ENCODE peak calls at places on chromosomes 7 and 10, in six cellular contexts. S is right lobe of liver; Y is activated naive CD8-positive, alpha-beta T cell treated with anti-CD3 and anti-CD28 coated beads, Interleukin-2, amount 50 U/mL, for 24 hours; E is T-helper 9 cell; V is brain pericyte; P is OCI-LY7. C is an unnamed sample.

GRCh38 chr7:157211710-157212109 is 73.0 kb downstream of the UBE3C start:
- DNase-seq in S (no peak), Y (no peak), E (no peak), V (peak), P (no peak), C (no peak)

GRCh38 chr7:96120856-96121255 is 201.0 kb downstream of the SLC25A13 start:
- DNase-seq in S (no peak), Y (no peak), E (no peak), V (no peak), P (no peak), C (no peak)

GRCh38 chr10:71249996-71250395 is 37.6 kb downstream of the UNC5B start:
- DNase-seq in S (no peak), Y (no peak), E (no peak), V (no peak), P (no peak), C (no peak)

GRCh38 chr10:78552261-78552811 is 516.4 kb upstream of the ZMIZ1 start:
- DNase-seq in S (no peak), Y (no peak), E (no peak), V (no peak), P (peak), C (no peak)

GRCh38 chr7:65809259-65809981 is 63.5 kb upstream of the VKORC1L1 start:
- DNase-seq in S (no peak), Y (peak), E (no peak), V (no peak), P (peak), C (peak)

GRCh38 chr7:157839226-157839625 is 502.4 kb downstream of the DNAJB6 start:
- DNase-seq in S (no peak), Y (no peak), E (no peak), V (no peak), P (no peak), C (no peak)

GRCh38 chr7:11193131-11193867 is 219.6 kb downstream of the PHF14 start:
- DNase-seq in S (peak), Y (no peak), E (no peak), V (no peak), P (no peak), C (no peak)

GRCh38 chr7:14275346-14275745 is 285.9 kb upstream of the ETV1 start:
- DNase-seq in S (no peak), Y (no peak), E (no peak), V (no peak), P (no peak), C (no peak)

GRCh38 chr10:24920907-24921881 is 31.2 kb downstream of the PRTFDC1 start:
- DNase-seq in S (peak), Y (peak), E (no peak), V (peak), P (no peak), C (peak)

GRCh38 chr10:21712975-21713374 is 178.9 kb downstream of the MLLT10 start:
- DNase-seq in S (no peak), Y (no peak), E (no peak), V (no peak), P (no peak), C (no peak)

GRCh38 chr7:28725911-28726310 is 232.2 kb downstream of the TRIL start:
- DNase-seq in S (no peak), Y (no peak), E (no peak), V (no peak), P (no peak), C (no peak)

GRCh38 chr10:43731486-43731885 is 82.8 kb upstream of the ZNF32 start:
- DNase-seq in S (no peak), Y (no peak), E (no peak), V (no peak), P (no peak), C (no peak)

GRCh38 chr7:129980667-129981066 is 27.9 kb upstream of the UBE2H start:
- DNase-seq in S (no peak), Y (no peak), E (no peak), V (no peak), P (no peak), C (no peak)

GRCh38 chr10:4241724-4242345 is 456.8 kb upstream of the KLF6 start:
- DNase-seq in S (no peak), Y (no peak), E (no peak), V (peak), P (no peak), C (no peak)

GRCh38 chr10:35384265-35384868 is 48.1 kb downstream of the CCNY start:
- DNase-seq in S (no peak), Y (no peak), E (no peak), V (no peak), P (no peak), C (no peak)

GRCh38 chr7:132655071-132655761 is 78.9 kb upstream of the PLXNA4 start:
- DNase-seq in S (peak), Y (peak), E (peak), V (no peak), P (no peak), C (no peak)

GRCh38 chr7:107879400-107880035 is 11.5 kb upstream of the DLD start:
- DNase-seq in S (no peak), Y (peak), E (peak), V (no peak), P (peak), C (no peak)

GRCh38 chr7:3955751-3956696 is 655.0 kb downstream of the SDK1 start:
- DNase-seq in S (no peak), Y (peak), E (no peak), V (no peak), P (no peak), C (peak)